ENCODE peak calls at places on chromosomes 2 and 18, in eight cellular contexts. One of them, this sample, is unnamed.
A peak's percentile ranks its signal among the peaks of the same experiment; 100 is the strongest.

GRCh38 chr2:120949027-120949956 is 213.6 kb downstream of the GLI2 start:
- DNase-seq in mesothelial cell of epicardium: no peak
- DNase-seq in AG09309: no peak
- DNase-seq in GM12865: peak; percentile 6
- DNase-seq in esophagus muscularis mucosa: no peak
- DNase-seq in endothelial cell: no peak
- DNase-seq in cardiac muscle cell: peak; percentile 8
- DNase-seq in fibroblast of the aortic adventitia: no peak
- DNase-seq in this sample: no peak

GRCh38 chr2:158845869-158846268 is 50.8 kb downstream of the DAPL1 start:
- DNase-seq in endothelial cell: no peak
- DNase-seq in GM12865: no peak
- DNase-seq in AG09309: no peak
- DNase-seq in esophagus muscularis mucosa: no peak
- DNase-seq in cardiac muscle cell: peak; percentile 25
- DNase-seq in fibroblast of the aortic adventitia: peak; percentile 56
- DNase-seq in mesothelial cell of epicardium: no peak
- DNase-seq in this sample: no peak

GRCh38 chr2:160207271-160207670 is 7.2 kb upstream of the ITGB6 start:
- DNase-seq in AG09309: no peak
- DNase-seq in esophagus muscularis mucosa: no peak
- DNase-seq in GM12865: no peak
- DNase-seq in endothelial cell: no peak
- DNase-seq in mesothelial cell of epicardium: no peak
- DNase-seq in cardiac muscle cell: no peak
- DNase-seq in fibroblast of the aortic adventitia: no peak
- DNase-seq in this sample: no peak

GRCh38 chr2:39805936-39806608 is 27.0 kb upstream of the THUMPD2 start:
- DNase-seq in GM12865: no peak
- DNase-seq in esophagus muscularis mucosa: no peak
- DNase-seq in mesothelial cell of epicardium: no peak
- DNase-seq in fibroblast of the aortic adventitia: peak; percentile 25
- DNase-seq in cardiac muscle cell: no peak
- DNase-seq in endothelial cell: no peak
- DNase-seq in AG09309: peak; percentile 28
- DNase-seq in this sample: no peak

GRCh38 chr2:43448011-43448821 is 147.6 kb downstream of the THADA start:
- DNase-seq in esophagus muscularis mucosa: no peak
- DNase-seq in endothelial cell: no peak
- DNase-seq in mesothelial cell of epicardium: no peak
- DNase-seq in cardiac muscle cell: no peak
- DNase-seq in fibroblast of the aortic adventitia: no peak
- DNase-seq in AG09309: no peak
- DNase-seq in GM12865: no peak
- DNase-seq in this sample: no peak

GRCh38 chr18:55097406-55098170 is 138.3 kb upstream of the CCDC68 start:
- DNase-seq in mesothelial cell of epicardium: no peak
- DNase-seq in esophagus muscularis mucosa: peak; percentile 37
- DNase-seq in endothelial cell: no peak
- DNase-seq in GM12865: no peak
- DNase-seq in AG09309: no peak
- DNase-seq in fibroblast of the aortic adventitia: no peak
- DNase-seq in cardiac muscle cell: no peak
- DNase-seq in this sample: no peak

GRCh38 chr2:230068658-230069080 is at the start of gene SLC16A14:
- DNase-seq in fibroblast of the aortic adventitia: peak; percentile 65
- DNase-seq in esophagus muscularis mucosa: no peak
- DNase-seq in GM12865: peak; percentile 28
- DNase-seq in mesothelial cell of epicardium: no peak
- DNase-seq in endothelial cell: peak; percentile 5
- DNase-seq in cardiac muscle cell: peak; percentile 65
- DNase-seq in AG09309: no peak
- DNase-seq in this sample: peak; percentile 4

GRCh38 chr2:48673581-48673980 is 55.9 kb downstream of the GTF2A1L start:
- DNase-seq in endothelial cell: no peak
- DNase-seq in cardiac muscle cell: no peak
- DNase-seq in esophagus muscularis mucosa: no peak
- DNase-seq in AG09309: no peak
- DNase-seq in GM12865: no peak
- DNase-seq in fibroblast of the aortic adventitia: no peak
- DNase-seq in mesothelial cell of epicardium: no peak
- DNase-seq in this sample: no peak

DNA sequence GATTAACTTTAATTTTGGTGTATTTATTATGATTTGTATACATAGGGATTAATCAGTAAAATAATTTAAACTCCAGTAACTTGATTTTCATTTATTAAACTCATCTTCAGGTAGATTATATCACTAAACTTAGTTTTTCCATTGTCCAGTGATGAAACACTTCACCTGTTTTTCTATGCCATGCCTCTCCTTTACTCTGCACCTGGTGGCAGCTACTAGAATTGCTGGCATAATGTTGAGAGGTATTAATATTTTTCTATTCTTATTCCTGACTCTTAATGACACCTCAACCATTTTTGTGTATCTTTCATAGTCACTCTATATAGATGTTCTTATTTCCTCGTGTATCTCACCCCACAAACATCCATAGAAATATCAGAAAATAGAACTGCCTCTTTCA is 940.3 kb upstream of the CRIM1 start:
- DNase-seq in cardiac muscle cell: no peak
- DNase-seq in esophagus muscularis mucosa: no peak
- DNase-seq in AG09309: no peak
- DNase-seq in GM12865: no peak
- DNase-seq in mesothelial cell of epicardium: no peak
- DNase-seq in endothelial cell: no peak
- DNase-seq in fibroblast of the aortic adventitia: no peak
- DNase-seq in this sample: no peak
- TF ChIP-seq CTCF in cardiac muscle cell: no peak
- TF ChIP-seq CTCF in esophagus muscularis mucosa: no peak
- TF ChIP-seq CTCF in AG09309: no peak
- TF ChIP-seq CTCF in GM12865: peak; percentile 10
- TF ChIP-seq CTCF in mesothelial cell of epicardium: peak; percentile 43
- TF ChIP-seq CTCF in endothelial cell: peak; percentile 56
- TF ChIP-seq CTCF in fibroblast of the aortic adventitia: peak; percentile 30
- TF ChIP-seq CTCF in this sample: peak; percentile 56

GRCh38 chr18:76348267-76349066 is 146.6 kb downstream of the ZNF516 start:
- DNase-seq in cardiac muscle cell: no peak
- DNase-seq in fibroblast of the aortic adventitia: no peak
- DNase-seq in endothelial cell: no peak
- DNase-seq in AG09309: no peak
- DNase-seq in esophagus muscularis mucosa: peak; percentile 81
- DNase-seq in GM12865: no peak
- DNase-seq in mesothelial cell of epicardium: no peak
- DNase-seq in this sample: no peak

GRCh38 chr18:76347341-76347740 is 147.7 kb downstream of the ZNF516 start:
- DNase-seq in GM12865: no peak
- DNase-seq in mesothelial cell of epicardium: no peak
- DNase-seq in fibroblast of the aortic adventitia: no peak
- DNase-seq in endothelial cell: no peak
- DNase-seq in cardiac muscle cell: no peak
- DNase-seq in esophagus muscularis mucosa: peak; percentile 86
- DNase-seq in AG09309: no peak
- DNase-seq in this sample: no peak

GRCh38 chr18:76350134-76351025 is 144.7 kb downstream of the ZNF516 start:
- DNase-seq in fibroblast of the aortic adventitia: no peak
- DNase-seq in GM12865: no peak
- DNase-seq in esophagus muscularis mucosa: peak; percentile 66
- DNase-seq in mesothelial cell of epicardium: no peak
- DNase-seq in endothelial cell: no peak
- DNase-seq in AG09309: no peak
- DNase-seq in cardiac muscle cell: no peak
- DNase-seq in this sample: no peak

GRCh38 chr18:76346490-76347130 is 148.4 kb downstream of the ZNF516 start:
- DNase-seq in mesothelial cell of epicardium: no peak
- DNase-seq in fibroblast of the aortic adventitia: no peak
- DNase-seq in AG09309: no peak
- DNase-seq in GM12865: no peak
- DNase-seq in esophagus muscularis mucosa: peak; percentile 78
- DNase-seq in endothelial cell: no peak
- DNase-seq in cardiac muscle cell: no peak
- DNase-seq in this sample: no peak

DNA sequence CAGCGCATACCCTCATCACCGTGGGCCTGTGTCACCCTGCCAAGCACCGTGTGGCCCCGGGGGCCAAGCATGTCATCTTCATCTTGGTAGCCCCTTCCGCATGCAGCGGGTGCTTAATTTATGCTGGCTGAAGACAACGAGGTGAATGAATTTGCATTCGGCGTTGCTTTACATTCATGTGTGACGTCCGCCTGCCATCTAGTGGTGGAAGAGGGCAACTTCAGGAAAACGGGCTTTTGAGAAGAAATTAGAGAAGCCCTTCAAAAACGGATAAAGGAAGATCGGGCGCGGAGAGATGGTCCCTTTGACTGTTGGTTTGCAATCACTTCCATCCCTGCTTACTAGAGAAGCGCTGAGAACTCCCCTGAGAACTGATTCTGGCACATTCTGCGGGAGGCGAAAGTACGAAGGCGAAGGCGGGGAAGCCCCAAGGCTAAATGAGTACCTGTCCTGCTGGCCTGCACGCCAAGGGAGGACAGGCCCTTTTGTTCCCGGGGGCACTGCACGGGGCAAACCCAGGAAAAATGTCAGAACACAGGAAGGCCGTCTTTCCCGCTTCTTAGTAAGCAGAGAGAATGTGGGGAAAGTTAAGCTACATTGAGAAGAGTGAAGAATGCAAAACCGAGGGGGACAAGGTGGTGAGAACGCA is 145.9 kb downstream of the ZNF516 start:
- DNase-seq in mesothelial cell of epicardium: peak; percentile 81
- DNase-seq in endothelial cell: peak; percentile 74
- DNase-seq in cardiac muscle cell: peak; percentile 79
- DNase-seq in fibroblast of the aortic adventitia: peak; percentile 79
- DNase-seq in GM12865: peak; percentile 78
- DNase-seq in esophagus muscularis mucosa: peak; percentile 93
- DNase-seq in AG09309: no peak
- DNase-seq in this sample: peak; percentile 79
- TF ChIP-seq CTCF in mesothelial cell of epicardium: peak; percentile 97
- TF ChIP-seq CTCF in endothelial cell: peak; percentile 91
- TF ChIP-seq CTCF in cardiac muscle cell: peak; percentile 90
- TF ChIP-seq CTCF in fibroblast of the aortic adventitia: peak; percentile 90
- TF ChIP-seq CTCF in GM12865: peak; percentile 90
- TF ChIP-seq CTCF in esophagus muscularis mucosa: peak; percentile 79
- TF ChIP-seq CTCF in AG09309: peak; percentile 89
- TF ChIP-seq CTCF in this sample: peak; percentile 95

DNA sequence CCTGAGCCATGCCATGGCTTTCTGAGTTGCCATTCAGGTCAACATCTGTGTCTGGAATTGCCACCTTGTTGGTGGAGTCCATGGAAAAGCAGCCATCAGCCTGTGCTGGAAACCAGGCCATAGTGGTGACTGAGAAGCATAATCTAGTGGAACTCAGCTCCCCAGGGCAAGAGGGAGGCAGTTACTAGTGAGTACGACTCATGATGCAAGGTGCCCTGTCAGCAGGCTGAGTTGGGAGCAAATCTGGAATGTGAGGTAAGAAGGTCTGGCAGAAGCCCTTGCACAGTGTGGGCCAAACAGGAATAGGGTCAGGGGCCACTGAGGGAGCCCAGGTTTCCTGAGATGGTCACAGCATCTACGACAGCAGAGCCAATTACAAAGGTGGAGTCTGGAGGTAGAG is 37.1 kb downstream of the SULT1C2 start:
- DNase-seq in cardiac muscle cell: no peak
- DNase-seq in esophagus muscularis mucosa: peak; percentile 89
- DNase-seq in fibroblast of the aortic adventitia: no peak
- DNase-seq in endothelial cell: no peak
- DNase-seq in GM12865: no peak
- DNase-seq in AG09309: no peak
- DNase-seq in mesothelial cell of epicardium: no peak
- DNase-seq in this sample: no peak
- TF ChIP-seq CTCF in cardiac muscle cell: no peak
- TF ChIP-seq CTCF in esophagus muscularis mucosa: no peak
- TF ChIP-seq CTCF in fibroblast of the aortic adventitia: no peak
- TF ChIP-seq CTCF in endothelial cell: no peak
- TF ChIP-seq CTCF in GM12865: no peak
- TF ChIP-seq CTCF in AG09309: no peak
- TF ChIP-seq CTCF in mesothelial cell of epicardium: no peak
- TF ChIP-seq CTCF in this sample: no peak

GRCh38 chr18:49441338-49441938 is 19.0 kb downstream of the DYM start:
- DNase-seq in cardiac muscle cell: no peak
- DNase-seq in GM12865: no peak
- DNase-seq in esophagus muscularis mucosa: no peak
- DNase-seq in endothelial cell: no peak
- DNase-seq in fibroblast of the aortic adventitia: no peak
- DNase-seq in mesothelial cell of epicardium: no peak
- DNase-seq in AG09309: no peak
- DNase-seq in this sample: no peak
- TF ChIP-seq CTCF in cardiac muscle cell: no peak
- TF ChIP-seq CTCF in GM12865: no peak
- TF ChIP-seq CTCF in esophagus muscularis mucosa: no peak
- TF ChIP-seq CTCF in endothelial cell: no peak
- TF ChIP-seq CTCF in fibroblast of the aortic adventitia: no peak
- TF ChIP-seq CTCF in mesothelial cell of epicardium: no peak
- TF ChIP-seq CTCF in AG09309: no peak
- TF ChIP-seq CTCF in this sample: no peak

DNA sequence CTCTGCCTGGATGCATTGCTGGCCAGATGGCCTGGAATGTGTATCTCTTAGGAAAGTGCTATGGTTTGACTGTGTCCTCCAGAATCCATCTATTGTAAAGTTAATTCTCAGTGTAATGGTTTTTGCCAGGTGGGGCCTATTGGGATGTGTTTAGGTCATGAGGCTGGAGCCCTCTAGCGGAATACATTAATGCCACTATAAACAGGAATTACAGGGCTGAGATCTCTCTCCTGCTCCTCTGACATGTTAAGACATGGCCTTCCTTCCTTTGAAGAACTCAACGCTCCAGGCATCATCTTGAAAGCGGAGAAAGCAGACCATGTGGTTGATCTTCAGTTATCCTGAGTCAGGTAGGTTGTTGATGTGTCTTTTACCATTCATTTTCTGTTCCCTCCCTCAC is 276.4 kb downstream of the RPIA start:
- DNase-seq in cardiac muscle cell: peak; percentile 6
- DNase-seq in AG09309: no peak
- DNase-seq in esophagus muscularis mucosa: no peak
- DNase-seq in endothelial cell: no peak
- DNase-seq in mesothelial cell of epicardium: no peak
- DNase-seq in fibroblast of the aortic adventitia: peak; percentile 15
- DNase-seq in GM12865: peak; percentile 20
- DNase-seq in this sample: no peak
- TF ChIP-seq CTCF in cardiac muscle cell: peak; percentile 12
- TF ChIP-seq CTCF in AG09309: peak; percentile 43
- TF ChIP-seq CTCF in esophagus muscularis mucosa: no peak
- TF ChIP-seq CTCF in endothelial cell: no peak
- TF ChIP-seq CTCF in mesothelial cell of epicardium: no peak
- TF ChIP-seq CTCF in fibroblast of the aortic adventitia: peak; percentile 35
- TF ChIP-seq CTCF in GM12865: no peak
- TF ChIP-seq CTCF in this sample: no peak

DNA sequence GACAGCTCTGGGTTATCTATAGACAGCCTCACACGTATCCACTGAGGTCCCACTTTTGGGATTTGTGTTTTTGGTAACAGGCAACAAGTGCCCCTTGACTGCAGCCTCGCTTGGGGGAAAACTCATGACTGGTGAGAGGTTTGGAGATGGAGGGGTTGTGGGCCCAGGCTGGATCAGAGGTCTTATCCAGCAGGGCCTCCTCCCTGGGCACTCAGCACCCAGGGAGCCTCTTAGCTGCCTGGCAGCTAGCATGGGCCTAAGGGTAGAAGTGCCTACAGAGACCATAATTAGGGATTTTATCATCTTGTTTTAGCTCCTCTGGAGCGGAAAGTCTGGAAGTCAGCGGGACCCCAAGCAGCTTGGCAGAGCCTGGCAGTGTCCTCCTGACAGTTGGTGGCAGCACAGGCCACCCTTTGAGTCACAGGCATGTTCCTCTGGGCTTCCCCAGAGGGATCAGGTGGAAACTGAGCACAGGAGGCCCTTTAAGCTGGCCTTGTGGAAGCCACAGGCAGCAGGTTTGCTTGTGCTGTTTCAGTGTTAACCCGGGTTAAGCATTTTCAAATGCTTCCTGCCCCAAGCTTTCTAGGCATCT is 143.1 kb downstream of the KCTD1 start:
- DNase-seq in cardiac muscle cell: peak; percentile 58
- DNase-seq in fibroblast of the aortic adventitia: peak; percentile 47
- DNase-seq in AG09309: no peak
- DNase-seq in esophagus muscularis mucosa: peak; percentile 75
- DNase-seq in GM12865: peak; percentile 74
- DNase-seq in mesothelial cell of epicardium: no peak
- DNase-seq in endothelial cell: no peak
- DNase-seq in this sample: no peak
- TF ChIP-seq CTCF in cardiac muscle cell: peak; percentile 47
- TF ChIP-seq CTCF in fibroblast of the aortic adventitia: peak; percentile 43
- TF ChIP-seq CTCF in AG09309: peak; percentile 74
- TF ChIP-seq CTCF in esophagus muscularis mucosa: no peak
- TF ChIP-seq CTCF in GM12865: peak; percentile 65
- TF ChIP-seq CTCF in mesothelial cell of epicardium: no peak
- TF ChIP-seq CTCF in endothelial cell: no peak
- TF ChIP-seq CTCF in this sample: peak; percentile 30

This sample was measured in neural crest cell.